ENCODE peak calls at places on chromosome 19, in five cellular contexts. H is upper lobe of right lung, L is Panc1, P is left ventricle myocardium inferior, F is tibial nerve. O is an unnamed sample.

GRCh38 chr19:46489445-46490272 is 6.0 kb downstream of the PNMA8B start:
- DNase-seq in P (peak; percentile 55), L (no peak), F (peak; percentile 33), H (peak; percentile 80), O (no peak)

GRCh38 chr19:51201712-51202111 is 23.2 kb upstream of the CD33 start:
- DNase-seq in H (no peak), P (no peak), F (no peak), L (no peak), O (no peak)

GRCh38 chr19:55099557-55100506 is 17.6 kb downstream of the PPP1R12C start:
- DNase-seq in F (no peak), H (no peak), L (no peak), P (no peak), O (no peak)

GRCh38 chr19:42206871-42207755 is 10.4 kb downstream of the DEDD2 start:
- DNase-seq in F (no peak), L (no peak), H (no peak), P (no peak), O (no peak)

GRCh38 chr19:4709440-4710280 is 14.0 kb downstream of the DPP9 start:
- DNase-seq in F (no peak), L (no peak), P (no peak), H (no peak), O (no peak)

GRCh38 chr19:29119582-29119981 is 93.4 kb downstream of the UQCRFS1 start:
- DNase-seq in H (no peak), P (no peak), L (no peak), F (no peak), O (peak; percentile 11)

GRCh38 chr19:46478356-46478986 is 7.1 kb upstream of the PNMA8A start:
- DNase-seq in L (no peak), H (no peak), P (no peak), F (no peak), O (no peak)

GRCh38 chr19:43229315-43229714 is 23.9 kb upstream of the PSG4 start:
- DNase-seq in F (no peak), P (no peak), L (no peak), H (no peak), O (peak; percentile 0)

GRCh38 chr19:50820549-50821247 is 2.9 kb downstream of the KLK1 start:
- DNase-seq in L (no peak), H (peak; percentile 65), F (no peak), P (no peak), O (no peak)

GRCh38 chr19:40802300-40803169 is 3.5 kb downstream of the EGLN2 start:
- DNase-seq in H (peak; percentile 73), L (no peak), F (peak; percentile 58), P (peak; percentile 87), O (no peak)

GRCh38 chr19:29548483-29549085 is 22.8 kb downstream of the VSTM2B start:
- DNase-seq in F (no peak), P (no peak), L (no peak), H (peak; percentile 40), O (no peak)

GRCh38 chr19:23415561-23416191 is 20.4 kb upstream of the ZNF91 start:
- DNase-seq in H (peak; percentile 69), L (no peak), F (no peak), P (peak; percentile 46), O (peak; percentile 83)

GRCh38 chr19:38294090-38294489 is 10.0 kb upstream of the C19orf33 start:
- DNase-seq in H (no peak), F (no peak), P (no peak), L (no peak), O (no peak)

GRCh38 chr19:11982526-11982925 is 17.7 kb downstream of the ZNF763 start:
- DNase-seq in P (no peak), L (no peak), H (no peak), F (no peak), O (no peak)

GRCh38 chr19:57812201-57812600 is 2.5 kb downstream of the ZNF552 start:
- DNase-seq in L (no peak), F (no peak), P (no peak), H (no peak), O (no peak)

GRCh38 chr19:41223431-41224234 is 4.6 kb downstream of the AXL start:
- DNase-seq in L (no peak), P (no peak), F (no peak), H (no peak), O (no peak)

GRCh38 chr19:45161715-45162463 is 1.1 kb upstream of the NKPD1 start:
- DNase-seq in P (no peak), H (no peak), L (no peak), F (no peak), O (no peak)

GRCh38 chr19:43755256-43755801 is 567 bp upstream of the SMG9 start:
- DNase-seq in L (no peak), P (peak; percentile 87), H (peak; percentile 92), F (peak; percentile 57), O (no peak)

GRCh38 chr19:58399903-58400637 is 4.6 kb downstream of the RNF225 start:
- DNase-seq in F (no peak), H (no peak), P (no peak), L (no peak), O (no peak)

GRCh38 chr19:49106648-49107135 is 7.5 kb upstream of the LIN7B start:
- DNase-seq in L (no peak), P (peak; percentile 48), F (no peak), H (peak; percentile 78), O (no peak)

GRCh38 chr19:6801397-6802086 is 29.0 kb downstream of the VAV1 start:
- DNase-seq in H (peak; percentile 90), P (peak; percentile 69), F (no peak), L (no peak), O (no peak)

GRCh38 chr19:16095071-16095571 is 16.6 kb upstream of the RAB8A start:
- DNase-seq in P (peak; percentile 31), L (no peak), H (no peak), F (no peak), O (no peak)

GRCh38 chr19:16829822-16830289 is 658 bp downstream of the SIN3B start:
- DNase-seq in H (no peak), F (no peak), L (no peak), P (no peak), O (no peak)

GRCh38 chr19:44809856-44810554 is 1.1 kb downstream of the BCAM start:
- DNase-seq in F (no peak), L (no peak), P (no peak), H (no peak), O (no peak)

GRCh38 chr19:30162718-30163117 is 209.5 kb upstream of the ZNF536 start:
- DNase-seq in L (no peak), F (no peak), H (no peak), P (no peak), O (no peak)

GRCh38 chr19:9431475-9431874 is 3.9 kb downstream of the ZNF266 start:
- DNase-seq in L (peak; percentile 12), F (no peak), P (peak; percentile 35), H (no peak), O (peak; percentile 68)

GRCh38 chr19:42248270-42249148 is 6.1 kb upstream of the GSK3A start:
- DNase-seq in F (no peak), L (no peak), H (no peak), P (no peak), O (no peak)

GRCh38 chr19:53192771-53193533 is at the start of gene ZNF665:
- DNase-seq in F (peak; percentile 67), P (peak; percentile 88), H (peak; percentile 95), L (no peak), O (peak; percentile 50)

GRCh38 chr19:56309511-56310185 is 5.0 kb downstream of the ZSCAN5A start:
- DNase-seq in P (peak; percentile 41), H (peak; percentile 78), F (no peak), L (no peak), O (peak; percentile 39)

GRCh38 chr19:17398902-17399527 is 5.0 kb upstream of the CCDC194 start:
- DNase-seq in L (no peak), F (no peak), H (no peak), P (no peak), O (no peak)

GRCh38 chr19:35162471-35163326 is 8.2 kb downstream of the FXYD5 start:
- DNase-seq in L (no peak), H (no peak), F (no peak), P (no peak), O (no peak)

GRCh38 chr19:55550321-55550650 is 4.9 kb upstream of the SBK3 start:
- DNase-seq in H (no peak), L (no peak), P (no peak), F (no peak), O (no peak)

GRCh38 chr19:55638864-55639359 is 1.9 kb upstream of the ZNF580 start:
- DNase-seq in P (no peak), H (peak; percentile 70), F (no peak), L (no peak), O (no peak)

DNA sequence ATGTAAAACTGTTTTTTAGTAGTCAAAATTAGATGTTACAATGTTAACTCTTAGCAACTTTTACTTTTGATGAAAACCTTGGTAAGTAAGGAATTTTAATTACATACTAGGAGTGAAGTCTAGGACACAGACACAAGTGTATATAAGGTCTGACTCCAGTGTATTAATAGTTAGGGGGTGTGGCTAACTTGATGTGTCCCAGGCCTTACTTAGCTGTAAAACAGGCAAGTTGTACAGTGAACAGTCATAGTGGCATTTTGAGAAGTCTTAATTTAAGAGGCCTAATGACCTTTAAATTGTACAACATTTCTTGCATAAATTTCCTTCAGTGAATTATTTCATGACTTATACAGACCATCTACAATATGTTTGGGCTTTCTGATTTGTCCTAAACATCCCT is 6.8 kb downstream of the ZNF431 start:
- DNase-seq in L (no peak), P (no peak), F (no peak), H (no peak), O (no peak)
- H3K4me1 ChIP-seq in L (no peaks in the 10 kb centered on the region), P (peaks cover 13% of the 10 kb centered on the region), F (no peaks in the 10 kb centered on the region), H (no peaks in the 10 kb centered on the region), O (no peaks in the 10 kb centered on the region)

GRCh38 chr19:32607479-32607878 is 26.5 kb downstream of the PDCD5 start:
- DNase-seq in L (no peak), H (peak; percentile 52), P (no peak), F (no peak), O (no peak)
- H3K36me3 ChIP-seq in L (peaks cover 6% of the 10 kb centered on the region), H (peaks cover 68% of the 10 kb centered on the region), P (peaks cover 72% of the 10 kb centered on the region), F (peaks cover 7% of the 10 kb centered on the region), O (peaks cover 21% of the 10 kb centered on the region)

DNA sequence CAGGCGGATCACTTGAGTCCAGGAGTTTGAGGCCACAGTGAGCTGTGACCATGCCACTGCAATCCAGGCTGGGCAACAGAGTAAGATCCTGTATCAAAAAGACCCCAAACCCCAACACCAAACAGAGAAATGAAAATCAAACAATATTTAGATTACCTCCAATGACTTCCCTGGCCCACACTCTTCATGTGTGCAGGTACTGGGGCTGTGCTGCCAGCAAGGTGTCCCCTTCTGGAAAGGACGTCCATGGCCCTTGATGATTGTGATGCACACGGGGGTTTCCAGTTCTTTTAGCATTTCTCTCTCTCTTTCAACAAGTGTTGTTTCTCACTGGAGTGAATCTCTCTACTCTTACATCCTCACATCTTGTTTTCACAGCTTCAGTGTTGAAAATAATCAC is 23.7 kb upstream of the LGALS14 start:
- DNase-seq in F (no peak), L (no peak), P (no peak), H (no peak), O (no peak)
- H3K4me1 ChIP-seq in F (peaks cover 12% of the 10 kb centered on the region), L (peaks cover 11% of the 10 kb centered on the region), P (peaks cover 19% of the 10 kb centered on the region), H (peaks cover 21% of the 10 kb centered on the region), O (no peaks in the 10 kb centered on the region)

GRCh38 chr19:3653865-3654513 is 27.4 kb upstream of the CACTIN start:
- DNase-seq in F (no peak), H (no peak), P (no peak), L (no peak), O (no peak)

GRCh38 chr19:3652422-3652821 is 25.8 kb upstream of the CACTIN start:
- DNase-seq in F (no peak), P (no peak), L (no peak), H (no peak), O (no peak)

GRCh38 chr19:3649888-3650287 is 23.3 kb upstream of the CACTIN start:
- DNase-seq in L (no peak), H (no peak), P (no peak), F (no peak), O (no peak)

GRCh38 chr19:3653081-3653795 is 26.6 kb upstream of the CACTIN start:
- DNase-seq in P (no peak), L (no peak), H (no peak), F (no peak), O (no peak)

GRCh38 chr19:3651684-3652083 is 25.1 kb upstream of the CACTIN start:
- DNase-seq in P (no peak), H (no peak), F (no peak), L (no peak), O (no peak)
- H3K36me3 ChIP-seq in P (peaks cover 83% of the 10 kb centered on the region), H (peaks cover 58% of the 10 kb centered on the region), F (peaks cover 7% of the 10 kb centered on the region), L (no peaks in the 10 kb centered on the region), O (peaks cover 24% of the 10 kb centered on the region)

O was measured in iPS DF 6.9.